ENCODE peak calls at places on chromosomes 12 and 14, in six cellular contexts. One of them, this sample, is unnamed.

GRCh38 chr12:39483597-39483996 is 40.7 kb upstream of the KIF21A start:
- DNase-seq in activated CD4-positive, CD25-positive, alpha-beta regulatory T cell: no peak
- DNase-seq in activated CD4-positive, alpha-beta T cell treated with anti-CD3 and anti-CD28 coated beads, Interleukin-2, amount 50 U/mL, for 24 hours: no peak
- DNase-seq in KG1: no peak
- DNase-seq in right lobe of liver: no peak
- DNase-seq in HuH-7: no peak
- DNase-seq in this sample: no peak

GRCh38 chr14:73599494-73599893 is 7.8 kb downstream of the ACOT4 start:
- DNase-seq in activated CD4-positive, CD25-positive, alpha-beta regulatory T cell: no peak
- DNase-seq in activated CD4-positive, alpha-beta T cell treated with anti-CD3 and anti-CD28 coated beads, Interleukin-2, amount 50 U/mL, for 24 hours: no peak
- DNase-seq in KG1: no peak
- DNase-seq in right lobe of liver: no peak
- DNase-seq in HuH-7: no peak
- DNase-seq in this sample: no peak

GRCh38 chr14:53183611-53184010 is 30.5 kb upstream of the DDHD1 start:
- DNase-seq in activated CD4-positive, CD25-positive, alpha-beta regulatory T cell: no peak
- DNase-seq in activated CD4-positive, alpha-beta T cell treated with anti-CD3 and anti-CD28 coated beads, Interleukin-2, amount 50 U/mL, for 24 hours: no peak
- DNase-seq in KG1: no peak
- DNase-seq in right lobe of liver: no peak
- DNase-seq in HuH-7: no peak
- DNase-seq in this sample: no peak

GRCh38 chr12:3951380-3952135 is 78.4 kb upstream of the PARP11 start:
- DNase-seq in activated CD4-positive, CD25-positive, alpha-beta regulatory T cell: no peak
- DNase-seq in activated CD4-positive, alpha-beta T cell treated with anti-CD3 and anti-CD28 coated beads, Interleukin-2, amount 50 U/mL, for 24 hours: no peak
- DNase-seq in KG1: no peak
- DNase-seq in right lobe of liver: no peak
- DNase-seq in HuH-7: no peak
- DNase-seq in this sample: no peak

GRCh38 chr14:84891414-84891813 is 638.5 kb upstream of the FLRT2 start:
- DNase-seq in activated CD4-positive, CD25-positive, alpha-beta regulatory T cell: no peak
- DNase-seq in activated CD4-positive, alpha-beta T cell treated with anti-CD3 and anti-CD28 coated beads, Interleukin-2, amount 50 U/mL, for 24 hours: no peak
- DNase-seq in KG1: no peak
- DNase-seq in right lobe of liver: no peak
- DNase-seq in HuH-7: no peak
- DNase-seq in this sample: no peak

GRCh38 chr12:91326043-91327027 is 143.7 kb upstream of the DCN start:
- DNase-seq in activated CD4-positive, CD25-positive, alpha-beta regulatory T cell: no peak
- DNase-seq in activated CD4-positive, alpha-beta T cell treated with anti-CD3 and anti-CD28 coated beads, Interleukin-2, amount 50 U/mL, for 24 hours: no peak
- DNase-seq in KG1: peak
- DNase-seq in right lobe of liver: no peak
- DNase-seq in HuH-7: peak
- DNase-seq in this sample: no peak

GRCh38 chr14:104120281-104120741 is 18.1 kb upstream of the KIF26A start:
- DNase-seq in activated CD4-positive, CD25-positive, alpha-beta regulatory T cell: no peak
- DNase-seq in activated CD4-positive, alpha-beta T cell treated with anti-CD3 and anti-CD28 coated beads, Interleukin-2, amount 50 U/mL, for 24 hours: no peak
- DNase-seq in KG1: no peak
- DNase-seq in right lobe of liver: peak
- DNase-seq in HuH-7: no peak
- DNase-seq in this sample: no peak

GRCh38 chr12:56338643-56339422 is at the start of gene IL23A:
- DNase-seq in activated CD4-positive, CD25-positive, alpha-beta regulatory T cell: peak
- DNase-seq in activated CD4-positive, alpha-beta T cell treated with anti-CD3 and anti-CD28 coated beads, Interleukin-2, amount 50 U/mL, for 24 hours: peak
- DNase-seq in KG1: no peak
- DNase-seq in right lobe of liver: no peak
- DNase-seq in HuH-7: no peak
- DNase-seq in this sample: no peak

GRCh38 chr12:120100630-120101029 is 15.9 kb downstream of the RAB35 start:
- DNase-seq in activated CD4-positive, CD25-positive, alpha-beta regulatory T cell: no peak
- DNase-seq in activated CD4-positive, alpha-beta T cell treated with anti-CD3 and anti-CD28 coated beads, Interleukin-2, amount 50 U/mL, for 24 hours: no peak
- DNase-seq in KG1: no peak
- DNase-seq in right lobe of liver: peak
- DNase-seq in HuH-7: no peak
- DNase-seq in this sample: no peak

GRCh38 chr12:92603741-92604432 is 98.9 kb upstream of the PLEKHG7 start:
- DNase-seq in activated CD4-positive, CD25-positive, alpha-beta regulatory T cell: no peak
- DNase-seq in activated CD4-positive, alpha-beta T cell treated with anti-CD3 and anti-CD28 coated beads, Interleukin-2, amount 50 U/mL, for 24 hours: no peak
- DNase-seq in KG1: no peak
- DNase-seq in right lobe of liver: no peak
- DNase-seq in HuH-7: no peak
- DNase-seq in this sample: no peak

This sample was measured in left lobe of liver.